ENCODE peak calls at places on chromosome 19, in four cellular contexts. R is WTC11, N is HepG2, A is K562. G is an unnamed sample.

GRCh38 chr19:49929121-49929610 is at the start of the genes ATF5 and NUP62:
- DNase-seq in N (peak; percentile 80), R (peak; percentile 88), A (peak; percentile 97), G (peak; percentile 99)

GRCh38 chr19:18170714-18171255 is 2.8 kb upstream of the IFI30 start:
- DNase-seq in R (no peak), A (no peak), N (no peak), G (no peak)

GRCh38 chr19:48750351-48750750 is 2.1 kb downstream of the FUT1 start:
- DNase-seq in R (no peak), N (no peak), A (no peak), G (no peak)

GRCh38 chr19:46000497-46001246 is 5.4 kb downstream of the CCDC61 start:
- DNase-seq in N (no peak), A (peak; percentile 72), R (peak; percentile 74), G (no peak)

GRCh38 chr19:54905411-54905810 is 537 bp upstream of the NCR1 start:
- DNase-seq in A (peak; percentile 77), N (no peak), R (no peak), G (no peak)

GRCh38 chr19:6412111-6412999 is 12.3 kb downstream of the KHSRP start:
- DNase-seq in R (peak; percentile 87), N (peak; percentile 49), A (peak; percentile 65), G (no peak)

GRCh38 chr19:54465367-54466109 is 2.0 kb upstream of the LENG9 start:
- DNase-seq in R (no peak), A (no peak), N (no peak), G (no peak)

GRCh38 chr19:46860846-46861690 is at the start of gene ARHGAP35:
- DNase-seq in A (peak; percentile 94), R (peak; percentile 69), N (no peak), G (no peak)

GRCh38 chr19:10417598-10418280 is 2.6 kb upstream of the PDE4A start:
- DNase-seq in A (peak; percentile 71), N (no peak), R (peak; percentile 63), G (no peak)

GRCh38 chr19:45782162-45782623 is at the start of gene DMPK:
- DNase-seq in A (no peak), N (no peak), R (no peak), G (peak; percentile 45)

GRCh38 chr19:37467608-37468090 is 405 bp upstream of the ZNF569 start:
- DNase-seq in R (no peak), A (no peak), N (no peak), G (no peak)

GRCh38 chr19:44905437-44906160 is at the start of gene APOE:
- DNase-seq in R (peak; percentile 81), N (peak; percentile 81), A (peak; percentile 63), G (no peak)

GRCh38 chr19:27794444-27795042 is 1418.4 kb downstream of the UQCRFS1 start:
- DNase-seq in R (peak; percentile 23), N (peak; percentile 16), A (peak; percentile 45), G (no peak)

GRCh38 chr19:45368737-45369340 is 1.5 kb downstream of the ERCC2 start:
- DNase-seq in R (peak; percentile 53), A (no peak), N (no peak), G (no peak)

GRCh38 chr19:55654833-55655647 is at the start of gene U2AF2:
- DNase-seq in R (peak; percentile 96), N (peak; percentile 82), A (peak; percentile 94), G (peak; percentile 85)

GRCh38 chr19:407501-408440 is 1.2 kb downstream of the C2CD4C start:
- DNase-seq in N (no peak), R (no peak), A (no peak), G (no peak)

GRCh38 chr19:5536337-5536894 is 31.3 kb downstream of the TINCR start:
- DNase-seq in A (peak; percentile 26), R (peak; percentile 91), N (no peak), G (peak; percentile 23)

GRCh38 chr19:27660428-27660827 is 1552.5 kb downstream of the UQCRFS1 start:
- DNase-seq in N (no peak), A (no peak), R (no peak), G (no peak)

DNA sequence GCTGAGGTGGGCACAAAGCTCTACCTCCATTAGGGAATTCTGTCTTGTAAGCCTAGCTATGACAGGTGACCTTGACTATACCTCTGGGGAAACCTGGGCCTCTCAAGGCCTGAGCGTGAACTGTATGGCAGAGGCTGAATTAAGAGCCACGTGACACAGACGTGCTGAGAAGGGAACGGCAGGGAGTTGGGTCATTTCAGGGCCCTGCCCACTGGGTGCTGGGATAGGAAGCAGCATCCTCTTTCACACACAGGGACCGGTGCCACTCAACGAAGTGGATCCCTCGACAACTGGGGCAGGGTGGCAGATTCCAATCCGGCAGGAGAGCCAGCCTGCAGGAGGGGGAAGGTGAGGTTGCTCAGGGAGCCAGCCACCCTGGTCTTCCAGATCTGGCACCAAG is 9.2 kb downstream of the ASF1B start:
- DNase-seq in R (no peak), N (no peak), A (no peak), G (no peak)
- TF ChIP-seq NR3C1 in R (no peak), N (no peak), A (no peak), G (no peak)

GRCh38 chr19:3061214-3062161 is 807 bp downstream of the TLE5 start:
- DNase-seq in R (no peak), N (no peak), A (peak; percentile 79), G (no peak)
- TF ChIP-seq NR3C1 in R (no peak), N (no peak), A (no peak), G (no peak)

GRCh38 chr19:29119582-29119981 is 93.4 kb downstream of the UQCRFS1 start:
- DNase-seq in N (no peak), A (no peak), R (peak; percentile 41), G (no peak)
- TF ChIP-seq NR3C1 in N (no peak), A (no peak), R (no peak), G (no peak)

GRCh38 chr19:31314849-31315620 is 34.2 kb downstream of the TSHZ3 start:
- DNase-seq in R (no peak), A (no peak), N (no peak), G (peak; percentile 20)
- TF ChIP-seq NR3C1 in R (no peak), A (no peak), N (no peak), G (no peak)

DNA sequence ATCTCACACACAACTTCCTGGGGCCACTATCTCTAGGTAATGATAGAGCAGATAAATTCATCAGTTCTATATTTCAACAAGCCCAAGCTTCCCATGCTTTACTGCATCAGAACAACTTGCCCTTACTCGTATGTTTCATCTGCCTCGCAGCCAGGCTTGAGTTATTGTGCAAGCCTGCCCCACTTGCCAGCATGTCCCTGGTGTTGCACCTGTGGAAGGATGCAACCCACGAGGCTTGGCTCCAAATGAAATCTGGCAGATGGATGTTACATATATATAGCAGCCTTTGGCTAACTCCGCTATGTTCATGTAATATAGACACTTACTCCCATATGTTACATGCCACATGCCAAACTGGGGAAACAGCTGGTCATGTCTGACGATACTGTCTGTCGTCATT is 6.2 kb downstream of the ERVK3-1 start:
- DNase-seq in R (no peak), N (no peak), A (no peak), G (no peak)
- TF ChIP-seq NR3C1 in R (no peak), N (no peak), A (no peak), G (no peak)

GRCh38 chr19:3335431-3336350 is 30.7 kb upstream of the NFIC start:
- DNase-seq in N (no peak), A (no peak), R (no peak), G (no peak)

GRCh38 chr19:3333662-3334061 is 32.7 kb upstream of the NFIC start:
- DNase-seq in R (no peak), A (no peak), N (no peak), G (no peak)

GRCh38 chr19:3336351-3336679 is 30.1 kb upstream of the NFIC start:
- DNase-seq in N (no peak), A (no peak), R (no peak), G (no peak)

GRCh38 chr19:3338541-3339181 is 27.7 kb upstream of the NFIC start:
- DNase-seq in N (no peak), R (no peak), A (no peak), G (no peak)

DNA sequence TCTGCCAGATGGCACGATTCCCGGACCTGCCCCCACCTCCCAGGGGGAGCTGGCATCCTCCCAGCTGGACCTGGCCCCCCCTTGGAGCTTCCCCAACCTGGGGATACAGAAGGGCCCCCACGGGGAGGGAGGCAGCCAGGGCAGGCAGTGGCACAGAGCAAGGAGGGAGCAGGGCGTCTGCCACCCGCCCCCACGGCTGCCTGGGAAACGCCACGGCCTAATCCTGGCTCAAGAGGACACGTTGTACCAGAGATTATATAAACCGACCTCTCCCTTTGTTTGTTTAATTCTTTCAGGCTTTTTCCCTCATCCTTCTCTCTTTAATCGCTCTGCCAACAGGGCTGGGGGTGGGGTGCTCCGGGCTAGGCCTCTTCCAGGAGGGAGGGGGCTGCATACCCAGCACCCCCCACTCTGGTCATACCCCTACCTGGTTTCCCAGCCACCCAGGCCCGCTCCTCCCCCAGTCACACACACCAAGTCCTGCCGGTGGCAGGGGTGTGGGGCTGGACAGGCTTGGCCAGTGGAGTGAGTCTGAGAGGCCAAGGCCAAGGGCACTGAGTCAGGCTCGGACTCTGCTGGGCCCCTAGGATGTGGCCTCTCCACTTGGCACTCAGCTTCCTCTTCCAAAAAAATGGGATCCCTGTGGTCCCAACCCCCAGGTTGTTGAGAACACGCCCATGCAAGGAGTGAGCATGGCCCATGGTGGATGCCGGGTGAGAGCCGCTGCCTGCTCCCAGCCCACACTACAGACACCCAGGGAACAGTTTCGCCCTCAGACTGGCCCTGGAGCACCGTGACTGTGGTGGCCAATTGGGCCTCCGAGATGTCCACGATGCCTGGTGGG is 29.5 kb upstream of the NFIC start:
- DNase-seq in R (no peak), A (no peak), N (peak; percentile 24), G (peak; percentile 79)
- TF ChIP-seq NR3C1 in R (no peak), A (no peak), N (no peak), G (no peak)

GRCh38 chr19:19257836-19258588 is 15.1 kb downstream of the TM6SF2 start:
- DNase-seq in A (no peak), R (no peak), N (no peak), G (no peak)
- TF ChIP-seq NR3C1 in A (no peak), R (no peak), N (no peak), G (no peak)

DNA sequence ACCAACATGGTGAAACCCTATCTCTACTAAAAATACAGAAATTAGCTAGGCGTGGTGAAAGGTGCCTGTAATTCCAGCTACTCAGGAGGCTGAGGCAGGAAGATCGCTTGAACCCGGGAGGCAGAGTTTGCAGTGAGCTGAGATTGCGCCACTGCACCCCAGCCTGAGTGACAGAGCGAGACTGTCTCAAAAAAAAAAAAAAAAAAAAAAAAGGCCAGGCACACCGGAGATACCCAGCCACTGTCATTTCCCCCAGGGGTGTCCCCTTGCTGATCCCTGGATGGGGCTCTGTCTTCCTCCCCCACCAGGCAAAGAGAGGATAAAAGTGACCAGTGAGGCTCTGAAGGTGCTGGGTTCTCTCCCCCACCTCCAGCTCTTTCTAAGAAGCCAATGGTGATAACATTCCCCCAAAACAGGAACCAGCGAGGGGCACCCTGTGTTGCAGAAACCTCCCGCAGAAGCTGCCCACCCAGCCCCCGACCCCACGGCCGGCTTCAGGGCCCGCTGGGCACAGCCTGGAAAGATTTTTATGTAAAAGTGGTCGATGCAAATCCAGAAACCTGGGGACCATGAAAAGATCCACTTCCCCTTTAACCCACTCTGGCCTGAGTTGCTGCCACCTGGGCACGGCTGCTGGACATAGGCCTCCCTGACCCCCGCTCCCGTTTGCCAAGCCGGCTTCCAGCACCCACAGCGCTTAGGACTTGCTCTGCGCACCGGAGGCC is 61.3 kb upstream of the KLF2 start:
- DNase-seq in R (no peak), N (no peak), A (no peak), G (no peak)
- TF ChIP-seq NR3C1 in R (no peak), N (no peak), A (no peak), G (no peak)